ENCODE peak calls at places on chromosome 9, in four cellular contexts. G is Peyer's patch, N is thoracic aorta, P is tibial nerve. W is an unnamed sample.
A peak's percentile ranks its signal among the peaks of the same experiment; 100 is the strongest.

GRCh38 chr9:133703571-133704399 is 34.4 kb downstream of the SARDH start:
- DNase-seq in G (peak; percentile 38), P (no peak), N (no peak), W (no peak)

GRCh38 chr9:114189823-114190562 is 34.7 kb downstream of the COL27A1 start:
- DNase-seq in P (no peak), G (no peak), N (no peak), W (no peak)

GRCh38 chr9:16133556-16134227 is 580.8 kb downstream of the CCDC171 start:
- DNase-seq in N (no peak), P (no peak), G (peak; percentile 56), W (no peak)

GRCh38 chr9:928363-929042 is 48.0 kb upstream of the DMRT3 start:
- DNase-seq in P (no peak), N (no peak), G (no peak), W (no peak)

GRCh38 chr9:128787583-128788156 is 617 bp downstream of the TBC1D13 start:
- DNase-seq in N (no peak), P (peak; percentile 8), G (no peak), W (no peak)

GRCh38 chr9:130880599-130881220 is 15.9 kb downstream of the QRFP start:
- DNase-seq in N (no peak), P (no peak), G (no peak), W (no peak)

GRCh38 chr9:129211686-129212085 is 33.6 kb upstream of the IER5L start:
- DNase-seq in P (no peak), N (no peak), G (no peak), W (no peak)

GRCh38 chr9:129026442-129027223 is 1.5 kb downstream of the SH3GLB2 start:
- DNase-seq in G (no peak), N (no peak), P (no peak), W (no peak)

GRCh38 chr9:22049411-22049810 is 40.3 kb upstream of the CDKN2B start:
- DNase-seq in P (no peak), N (no peak), G (no peak), W (no peak)

GRCh38 chr9:21096172-21096900 is 18.6 kb upstream of the IFNB1 start:
- DNase-seq in G (no peak), N (no peak), P (no peak), W (no peak)

GRCh38 chr9:105118646-105119045 is 125.8 kb upstream of the SLC44A1 start:
- DNase-seq in P (no peak), N (no peak), G (no peak), W (no peak)

GRCh38 chr9:83036043-83036442 is 26.9 kb downstream of the RASEF start:
- DNase-seq in N (no peak), P (no peak), G (no peak), W (no peak)

GRCh38 chr9:78029601-78030552 is 1.7 kb downstream of the GNAQ start:
- DNase-seq in N (no peak), P (no peak), G (no peak), W (no peak)

GRCh38 chr9:127763918-127764384 is 14.5 kb downstream of the SH2D3C start:
- DNase-seq in G (peak; percentile 63), P (no peak), N (no peak), W (no peak)

GRCh38 chr9:135098400-135099105 is 11.1 kb downstream of the OLFM1 start:
- DNase-seq in G (no peak), N (no peak), P (no peak), W (no peak)

GRCh38 chr9:36166150-36166927 is 2.8 kb upstream of the CCIN start:
- DNase-seq in G (peak; percentile 90), P (peak; percentile 79), N (no peak), W (no peak)

GRCh38 chr9:2055203-2055658 is 40.1 kb downstream of the SMARCA2 start:
- DNase-seq in G (no peak), N (no peak), P (no peak), W (no peak)

GRCh38 chr9:68507098-68507795 is 33.4 kb downstream of the TMEM252 start:
- DNase-seq in P (no peak), G (no peak), N (no peak), W (no peak)

GRCh38 chr9:94948567-94949235 is 222.2 kb downstream of the AOPEP start:
- DNase-seq in P (no peak), N (no peak), G (no peak), W (no peak)

GRCh38 chr9:121156263-121156731 is 45.4 kb downstream of the RAB14 start:
- DNase-seq in N (no peak), P (no peak), G (no peak), W (no peak)

GRCh38 chr9:129554649-129555048 is 66.3 kb downstream of the C9orf50 start:
- DNase-seq in N (no peak), G (no peak), P (no peak), W (no peak)

GRCh38 chr9:130147215-130147614 is 25.0 kb upstream of the NCS1 start:
- DNase-seq in G (no peak), P (no peak), N (no peak), W (no peak)

GRCh38 chr9:130587921-130588320 is 8.5 kb downstream of the FUBP3 start:
- DNase-seq in P (no peak), G (no peak), N (no peak), W (no peak)

GRCh38 chr9:135825435-135826187 is 81.7 kb downstream of the CAMSAP1 start:
- DNase-seq in P (no peak), N (no peak), G (peak; percentile 33), W (no peak)

GRCh38 chr9:113545068-113545467 is 81.5 kb downstream of the RGS3 start:
- DNase-seq in G (no peak), N (no peak), P (no peak), W (no peak)

GRCh38 chr9:105608685-105609598 is 51.0 kb downstream of the FKTN start:
- DNase-seq in G (no peak), P (no peak), N (no peak), W (no peak)

GRCh38 chr9:15642369-15642962 is 89.6 kb downstream of the CCDC171 start:
- DNase-seq in N (no peak), P (no peak), G (no peak), W (no peak)

GRCh38 chr9:134004131-134004873 is 12.2 kb upstream of the VAV2 start:
- DNase-seq in P (no peak), G (no peak), N (no peak), W (no peak)

GRCh38 chr9:113957778-113958430 is 81.8 kb downstream of the ZNF618 start:
- DNase-seq in G (no peak), P (no peak), N (no peak), W (no peak)

GRCh38 chr9:20041717-20042116 is 252.9 kb upstream of the SLC24A2 start:
- DNase-seq in N (no peak), G (no peak), P (no peak), W (no peak)

DNA sequence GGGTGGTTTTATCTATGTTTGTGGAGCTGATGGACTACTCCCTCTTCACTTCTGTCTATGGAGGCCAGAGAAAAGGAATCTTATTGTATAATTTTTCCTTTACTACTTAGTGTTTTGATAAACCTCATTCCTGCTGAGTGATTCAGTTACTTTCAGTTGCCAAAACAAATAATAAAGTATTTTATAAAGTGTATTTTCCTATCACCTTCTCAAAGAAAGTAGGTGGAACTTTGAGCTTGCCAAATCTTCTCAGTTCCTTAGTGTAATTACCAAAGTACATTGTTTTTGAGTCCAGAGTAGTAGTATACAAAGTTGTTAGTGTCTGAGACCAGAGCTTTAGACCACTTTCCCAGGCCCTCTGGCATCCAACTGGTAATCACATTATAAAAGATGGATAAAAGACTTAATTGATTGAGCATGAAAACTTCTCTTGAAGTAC is 13.5 kb downstream of the RABGAP1 start:
- DNase-seq in N (no peak), G (no peak), P (no peak), W (no peak)
- H3K27ac ChIP-seq in N (no peak overlapping the region), G (no peak overlapping the region), P (peak overlapping the region; percentile 32), W (no peak overlapping the region)

DNA sequence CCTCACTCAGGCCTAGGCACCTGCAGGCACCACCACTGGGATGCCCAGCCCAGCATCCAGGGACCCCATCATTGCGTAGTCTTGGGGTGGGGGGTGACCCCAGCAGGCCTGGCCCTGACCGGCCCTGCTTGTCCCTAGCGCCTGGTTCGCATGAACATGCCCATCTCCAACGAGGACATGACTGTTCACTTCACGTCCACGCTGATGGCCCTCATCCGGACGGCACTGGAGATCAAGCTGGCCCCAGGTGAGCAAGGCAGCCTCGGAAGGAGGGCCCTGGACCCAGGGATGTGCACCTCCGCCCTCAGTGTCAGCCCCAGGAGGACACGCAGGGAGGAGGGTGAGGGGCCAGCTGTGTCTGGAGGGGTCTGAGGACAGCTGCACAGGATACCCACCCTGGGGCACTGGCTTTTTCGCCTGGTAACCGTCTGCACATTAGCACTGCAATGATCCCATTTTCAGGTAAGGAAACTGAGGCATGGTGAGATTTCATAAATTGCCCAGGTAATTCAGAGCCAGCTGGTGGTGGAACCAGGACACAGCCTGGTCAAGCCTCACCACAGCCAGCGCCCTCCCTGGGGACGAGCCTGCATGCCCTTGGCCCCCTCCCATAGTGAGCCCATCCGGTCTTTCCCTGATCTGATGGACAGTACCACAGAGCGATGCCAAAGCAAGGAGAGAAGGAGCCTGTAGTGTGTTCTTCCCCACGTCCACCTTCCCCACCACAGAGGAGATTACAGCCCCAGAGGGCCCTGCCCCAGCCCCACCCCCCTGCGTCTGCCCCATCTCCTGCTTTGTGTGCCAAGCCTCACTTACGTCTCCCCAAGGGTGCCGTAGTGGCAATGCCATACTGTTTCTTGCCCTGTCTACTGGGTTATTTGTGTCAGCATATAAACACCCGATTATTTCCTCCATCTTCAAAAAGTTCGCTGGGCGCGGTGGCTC is 228.3 kb downstream of the CACNA1B start:
- DNase-seq in G (no peak), N (no peak), P (no peak), W (no peak)
- H3K27me3 ChIP-seq in G (no peaks in the 10 kb centered on the region), N (no peaks in the 10 kb centered on the region), P (no peaks in the 10 kb centered on the region), W (no peaks in the 10 kb centered on the region)

DNA sequence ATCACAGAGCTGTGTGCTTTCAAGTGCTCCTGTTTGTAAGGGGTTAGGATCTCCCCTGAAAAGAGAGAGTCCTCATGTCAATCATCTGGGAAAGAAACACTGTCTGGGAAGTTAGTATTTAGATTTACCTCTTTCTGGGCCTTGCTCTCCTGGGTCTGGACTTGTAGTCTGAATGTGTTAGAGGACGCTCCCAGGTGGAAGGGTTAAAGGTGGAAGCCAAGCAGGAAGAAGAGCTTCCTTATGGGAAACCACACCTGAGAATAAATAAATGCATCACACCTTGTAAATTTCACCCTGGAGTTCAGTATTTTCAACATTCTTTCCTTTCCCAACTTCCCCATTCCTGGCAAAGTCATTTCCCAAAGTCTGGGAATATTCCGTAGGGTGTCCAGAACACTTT is 1.3 kb downstream of the PLGRKT start:
- DNase-seq in P (no peak), G (no peak), N (no peak), W (no peak)
- H3K4me3 ChIP-seq in P (no peak overlapping the region), G (no peak overlapping the region), N (peak overlapping the region; percentile 83), W (peak overlapping the region; percentile 87)

GRCh38 chr9:34502471-34503335 is 20.1 kb downstream of the ENHO start:
- DNase-seq in P (no peak), G (no peak), N (no peak), W (no peak)

GRCh38 chr9:34505370-34506120 is 17.2 kb downstream of the ENHO start:
- DNase-seq in P (no peak), G (no peak), N (no peak), W (no peak)

GRCh38 chr9:34501889-34502425 is 20.8 kb downstream of the ENHO start:
- DNase-seq in G (no peak), P (peak; percentile 51), N (no peak), W (no peak)

GRCh38 chr9:34501372-34501771 is 21.4 kb downstream of the ENHO start:
- DNase-seq in P (no peak), N (no peak), G (no peak), W (no peak)

GRCh38 chr9:34503406-34503805 is 19.4 kb downstream of the ENHO start:
- DNase-seq in G (no peak), P (no peak), N (no peak), W (no peak)
- H3K27ac ChIP-seq in G (no peak overlapping the region), P (peak overlapping the region; percentile 85), N (no peak overlapping the region), W (no peak overlapping the region)

W was measured in esophagus squamous epithelium.